ENCODE peak calls at places on chromosomes 3 and 15, in six cellular contexts. D is tibial nerve, W is H9, E is HCT116, S is PC-9, N is heart left ventricle. T is an unnamed sample. For H3K4me1, the result is how much of the 10 kb centered on the place peaks cover.

GRCh38 chr3:47399531-47400270 is 18.9 kb downstream of the PTPN23 start:
- DNase-seq in D (no peak), W (no peak), E (no peak), S (no peak), N (no peak), T (no peak)

GRCh38 chr3:119517112-119517511 is 18.8 kb downstream of the TIMMDC1 start:
- DNase-seq in D (no peak), W (no peak), E (no peak), S (no peak), N (peak), T (no peak)

GRCh38 chr3:72288955-72289707 is 504.2 kb upstream of the PROK2 start:
- DNase-seq in D (no peak), W (no peak), E (no peak), S (no peak), N (no peak), T (no peak)

GRCh38 chr15:31480356-31481058 is 153.9 kb downstream of the KLF13 start:
- DNase-seq in D (no peak), W (peak), E (no peak), S (no peak), N (no peak), T (peak)

GRCh38 chr3:102206506-102207145 is 228.2 kb upstream of the ZPLD1 start:
- DNase-seq in D (peak), W (no peak), E (no peak), S (no peak), N (peak), T (no peak)

GRCh38 chr15:101149864-101150722 is 101.8 kb downstream of the CHSY1 start:
- DNase-seq in D (no peak), W (no peak), E (no peak), S (no peak), N (no peak), T (no peak)

GRCh38 chr3:186644683-186645082 is 4.5 kb downstream of the FETUB start:
- DNase-seq in D (no peak), W (no peak), E (no peak), S (peak), N (no peak), T (no peak)

GRCh38 chr3:117016359-117016758 is 306.8 kb downstream of the TUSC7 start:
- DNase-seq in D (no peak), W (peak), E (no peak), S (no peak), N (no peak), T (no peak)

GRCh38 chr3:127373701-127374625 is 86.1 kb upstream of the PRR20G start:
- DNase-seq in D (no peak), W (peak), E (peak), S (no peak), N (no peak), T (no peak)

GRCh38 chr15:55526559-55527036 is 18.6 kb upstream of the DNAAF4 start:
- DNase-seq in D (no peak), W (peak), E (peak), S (no peak), N (no peak), T (no peak)

GRCh38 chr15:39213385-39213840 is 367.5 kb upstream of the THBS1 start:
- DNase-seq in D (no peak), W (peak), E (peak), S (peak), N (peak), T (no peak)

GRCh38 chr3:64595253-64595694 is 92.5 kb downstream of the ADAMTS9 start:
- DNase-seq in D (peak), W (no peak), E (no peak), S (no peak), N (peak), T (no peak)

GRCh38 chr15:86432861-86433260 is 353.2 kb downstream of the AGBL1 start:
- DNase-seq in D (no peak), W (no peak), E (no peak), S (no peak), N (no peak), T (no peak)

GRCh38 chr15:68699124-68699880 is 120.5 kb downstream of the CORO2B start:
- DNase-seq in D (no peak), W (no peak), E (no peak), S (no peak), N (no peak), T (no peak)

GRCh38 chr15:40421246-40422157 is 15.9 kb downstream of the IVD start:
- DNase-seq in D (peak), W (peak), E (peak), S (no peak), N (peak), T (peak)

GRCh38 chr3:176147251-176147650 is 1050.0 kb downstream of the TBL1XR1 start:
- DNase-seq in D (no peak), W (no peak), E (no peak), S (no peak), N (no peak), T (no peak)

GRCh38 chr3:162632672-162633071 is 1136.1 kb downstream of the OTOL1 start:
- DNase-seq in D (no peak), W (no peak), E (no peak), S (no peak), N (no peak), T (no peak)

GRCh38 chr15:90869140-90869541 is 753 bp downstream of the FURIN start:
- DNase-seq in D (no peak), W (no peak), E (no peak), S (no peak), N (no peak), T (no peak)

GRCh38 chr3:14301558-14301957 is 100.8 kb upstream of the SLC6A6 start:
- DNase-seq in D (no peak), W (no peak), E (no peak), S (no peak), N (no peak), T (no peak)

GRCh38 chr15:98649621-98649995 is 1.3 kb downstream of the IGF1R start:
- DNase-seq in D (peak), W (no peak), E (no peak), S (no peak), N (peak), T (peak)

GRCh38 chr3:184880616-184881015 is 68.7 kb downstream of the VPS8 start:
- DNase-seq in D (no peak), W (no peak), E (no peak), S (no peak), N (no peak), T (no peak)

GRCh38 chr15:88484781-88485246 is 17.3 kb downstream of the MRPS11 start:
- DNase-seq in D (no peak), W (no peak), E (no peak), S (no peak), N (no peak), T (no peak)

GRCh38 chr15:75721462-75721922 is 8.8 kb upstream of the CSPG4 start:
- DNase-seq in D (no peak), W (no peak), E (no peak), S (no peak), N (no peak), T (no peak)

GRCh38 chr15:70713547-70714414 is 49.6 kb downstream of the UACA start:
- DNase-seq in D (no peak), W (no peak), E (no peak), S (peak), N (no peak), T (no peak)

DNA sequence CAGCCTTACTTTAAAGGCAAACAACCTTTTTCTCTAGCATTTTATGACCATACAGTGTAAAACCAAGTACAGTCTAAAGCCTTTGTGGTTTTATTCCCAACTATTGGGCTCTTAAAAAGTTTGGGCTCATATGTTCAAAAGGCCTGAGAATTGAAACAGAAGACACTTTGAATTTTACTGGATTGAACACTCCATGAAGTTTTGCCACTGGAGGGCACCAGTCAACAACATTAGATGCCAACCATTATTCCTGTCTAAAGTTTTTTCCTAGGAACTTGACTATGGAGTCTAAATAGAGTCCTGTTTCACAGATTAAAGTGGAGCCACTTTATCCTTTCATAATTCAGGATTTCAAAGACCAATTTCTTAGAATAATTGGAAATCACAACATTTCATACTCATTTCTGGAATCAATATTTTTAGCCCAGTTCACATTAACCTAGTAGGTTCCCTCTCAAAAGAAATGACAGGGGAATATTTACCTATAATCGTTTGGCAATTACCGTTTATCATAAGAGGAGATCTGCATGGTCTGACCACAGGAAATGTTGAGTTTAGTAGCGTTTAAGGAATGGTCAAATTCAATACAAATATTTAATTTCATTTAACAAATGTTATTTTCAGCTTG is 244.1 kb upstream of the PDZRN3 start:
- DNase-seq in D (peak), W (no peak), E (no peak), S (no peak), N (peak), T (no peak)
- TF ChIP-seq CTCF in D (peak), W (peak), E (peak), S (peak), N (peak), T (no peak)

GRCh38 chr3:71052725-71053124 is 530.8 kb downstream of the FOXP1 start:
- DNase-seq in D (no peak), W (no peak), E (no peak), S (no peak), N (no peak), T (no peak)

GRCh38 chr3:71051893-71052687 is 531.4 kb downstream of the FOXP1 start:
- DNase-seq in D (no peak), W (no peak), E (no peak), S (no peak), N (no peak), T (no peak)

GRCh38 chr3:71055602-71056001 is 527.9 kb downstream of the FOXP1 start:
- DNase-seq in D (no peak), W (no peak), E (no peak), S (no peak), N (no peak), T (no peak)

GRCh38 chr3:71054312-71054711 is 529.2 kb downstream of the FOXP1 start:
- DNase-seq in D (no peak), W (no peak), E (no peak), S (no peak), N (no peak), T (no peak)

DNA sequence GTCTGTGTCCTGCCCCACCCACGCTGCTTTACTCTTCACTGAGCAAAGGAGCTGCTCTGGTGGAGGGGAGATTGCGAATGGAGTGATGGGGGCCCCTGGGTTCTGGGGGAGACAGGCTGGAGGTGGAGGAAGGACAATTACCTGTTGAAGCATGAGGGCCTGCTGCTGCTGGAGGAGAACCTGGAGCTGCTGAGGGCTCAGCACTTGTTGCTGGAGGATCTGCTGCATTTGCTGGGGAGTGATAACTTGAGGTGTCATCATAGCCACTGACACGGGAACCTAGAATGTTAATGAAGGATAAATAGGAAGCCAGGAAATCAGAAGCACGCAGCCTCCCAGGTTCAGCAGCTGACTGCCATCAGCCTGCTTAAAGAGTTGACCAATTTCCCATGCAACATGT is 530.0 kb downstream of the FOXP1 start:
- DNase-seq in D (no peak), W (no peak), E (no peak), S (no peak), N (no peak), T (no peak)
- H3K4me1 ChIP-seq in D (half or more), W (under half), E (under half), S (under half), N (half or more), T (half or more)

GRCh38 chr3:11251807-11252176 is 20.4 kb upstream of the ATG7 start:
- DNase-seq in D (no peak), W (no peak), E (no peak), S (no peak), N (no peak), T (no peak)
- TF ChIP-seq CTCF in D (no peak), W (no peak), E (no peak), S (no peak), N (no peak), T (no peak)

GRCh38 chr3:37985637-37986320 is 4.8 kb upstream of the VILL start:
- DNase-seq in D (no peak), W (no peak), E (no peak), S (no peak), N (peak), T (no peak)

GRCh38 chr3:37984596-37984995 is 6.0 kb upstream of the VILL start:
- DNase-seq in D (no peak), W (no peak), E (no peak), S (no peak), N (no peak), T (no peak)

GRCh38 chr3:37987315-37987697 is 3.3 kb upstream of the VILL start:
- DNase-seq in D (no peak), W (no peak), E (no peak), S (no peak), N (no peak), T (no peak)

GRCh38 chr3:37987751-37988179 is 2.8 kb upstream of the VILL start:
- DNase-seq in D (no peak), W (no peak), E (no peak), S (no peak), N (no peak), T (no peak)

GRCh38 chr3:37986479-37987314 is 3.9 kb upstream of the VILL start:
- DNase-seq in D (no peak), W (no peak), E (no peak), S (peak), N (no peak), T (no peak)
- H3K4me1 ChIP-seq in D (under half), W (under half), E (under half), S (half or more), N (under half), T (under half)

GRCh38 chr3:4976109-4976508 is 3.1 kb upstream of the BHLHE40 start:
- DNase-seq in D (peak), W (peak), E (peak), S (no peak), N (peak), T (no peak)

GRCh38 chr3:4977889-4978258 is 1.4 kb upstream of the BHLHE40 start:
- DNase-seq in D (no peak), W (no peak), E (no peak), S (no peak), N (no peak), T (no peak)

GRCh38 chr3:4978966-4979400 is 254 bp upstream of the BHLHE40 start:
- DNase-seq in D (peak), W (peak), E (peak), S (peak), N (peak), T (peak)

GRCh38 chr3:4978259-4978965 is 825 bp upstream of the BHLHE40 start:
- DNase-seq in D (peak), W (peak), E (peak), S (peak), N (peak), T (peak)

GRCh38 chr3:4977001-4977888 is 2.0 kb upstream of the BHLHE40 start:
- DNase-seq in D (peak), W (peak), E (no peak), S (peak), N (peak), T (peak)
- TF ChIP-seq CTCF in D (no peak), W (no peak), E (no peak), S (no peak), N (no peak), T (no peak)